ENCODE peak calls at places on chromosomes 2 and 18, in five cellular contexts. P, M, X, O and K are unnamed samples.
A peak's percentile ranks its signal among the peaks of the same experiment; 100 is the strongest.

GRCh38 chr2:96608459-96609455 is 29.4 kb downstream of the KANSL3 start:
- DNase-seq in P (no peak), M (no peak), X (no peak), O (no peak), K (no peak)

GRCh38 chr2:33220533-33220932 is 255.9 kb upstream of the RASGRP3 start:
- DNase-seq in P (no peak), M (no peak), X (no peak), O (no peak), K (no peak)

GRCh38 chr2:38146302-38146916 is 70.5 kb upstream of the CYP1B1 start:
- DNase-seq in P (peak; percentile 65), M (no peak), X (no peak), O (peak; percentile 61), K (no peak)

GRCh38 chr2:9140570-9141378 is 65.8 kb upstream of the ASAP2 start:
- DNase-seq in P (no peak), M (no peak), X (no peak), O (no peak), K (no peak)

GRCh38 chr2:38098351-38099095 is 22.6 kb upstream of the CYP1B1 start:
- DNase-seq in P (peak; percentile 37), M (no peak), X (no peak), O (no peak), K (no peak)

GRCh38 chr2:189723199-189723598 is 39.4 kb downstream of the OSGEPL1 start:
- DNase-seq in P (no peak), M (no peak), X (no peak), O (no peak), K (no peak)

GRCh38 chr2:37686792-37687595 is 15.6 kb upstream of the CDC42EP3 start:
- DNase-seq in P (no peak), M (no peak), X (no peak), O (no peak), K (no peak)

GRCh38 chr2:115234175-115234574 is 791.7 kb downstream of the DPP10 start:
- DNase-seq in P (no peak), M (no peak), X (no peak), O (no peak), K (no peak)

GRCh38 chr2:5020451-5020850 is 671.7 kb upstream of the SOX11 start:
- DNase-seq in P (no peak), M (no peak), X (no peak), O (no peak), K (no peak)

GRCh38 chr2:109497911-109498870 is 115.6 kb downstream of the SEPTIN10 start:
- DNase-seq in P (no peak), M (no peak), X (no peak), O (no peak), K (no peak)

GRCh38 chr18:43303376-43303775 is 26.1 kb upstream of the SYT4 start:
- DNase-seq in P (no peak), M (no peak), X (no peak), O (no peak), K (no peak)

GRCh38 chr2:128304715-128305554 is 13.7 kb downstream of the HS6ST1 start:
- DNase-seq in P (peak; percentile 83), M (peak; percentile 71), X (peak; percentile 48), O (no peak), K (no peak)

GRCh38 chr18:57128229-57128911 is 18.5 kb upstream of the BOD1L2 start:
- DNase-seq in P (no peak), M (no peak), X (no peak), O (no peak), K (no peak)

GRCh38 chr18:55501594-55502345 is 86.2 kb downstream of the TCF4 start:
- DNase-seq in P (no peak), M (no peak), X (no peak), O (no peak), K (no peak)

GRCh38 chr18:28723506-28723905 is 546.6 kb upstream of the CDH2 start:
- DNase-seq in P (no peak), M (no peak), X (no peak), O (no peak), K (no peak)

GRCh38 chr2:27681844-27682243 is 18.2 kb downstream of the SLC4A1AP start:
- DNase-seq in P (no peak), M (no peak), X (no peak), O (no peak), K (no peak)

GRCh38 chr2:220090050-220090449 is 462.6 kb downstream of the SLC4A3 start:
- DNase-seq in P (no peak), M (no peak), X (no peak), O (no peak), K (no peak)

GRCh38 chr2:112644155-112644932 is 1.4 kb upstream of the SLC20A1 start:
- DNase-seq in P (no peak), M (no peak), X (no peak), O (no peak), K (no peak)

GRCh38 chr2:9655441-9656269 is 24.9 kb upstream of the YWHAQ start:
- DNase-seq in P (no peak), M (no peak), X (no peak), O (no peak), K (no peak)

GRCh38 chr2:154013514-154013913 is 141.8 kb downstream of the GALNT13 start:
- DNase-seq in P (no peak), M (no peak), X (no peak), O (no peak), K (no peak)

GRCh38 chr18:4125246-4125938 is 329.7 kb downstream of the DLGAP1 start:
- DNase-seq in P (peak; percentile 30), M (no peak), X (no peak), O (no peak), K (no peak)

GRCh38 chr2:239721991-239722759 is 303.0 kb downstream of the NDUFA10 start:
- DNase-seq in P (no peak), M (no peak), X (no peak), O (no peak), K (no peak)

GRCh38 chr2:1678609-1679008 is 65.7 kb downstream of the PXDN start:
- DNase-seq in P (no peak), M (no peak), X (no peak), O (no peak), K (no peak)

DNA sequence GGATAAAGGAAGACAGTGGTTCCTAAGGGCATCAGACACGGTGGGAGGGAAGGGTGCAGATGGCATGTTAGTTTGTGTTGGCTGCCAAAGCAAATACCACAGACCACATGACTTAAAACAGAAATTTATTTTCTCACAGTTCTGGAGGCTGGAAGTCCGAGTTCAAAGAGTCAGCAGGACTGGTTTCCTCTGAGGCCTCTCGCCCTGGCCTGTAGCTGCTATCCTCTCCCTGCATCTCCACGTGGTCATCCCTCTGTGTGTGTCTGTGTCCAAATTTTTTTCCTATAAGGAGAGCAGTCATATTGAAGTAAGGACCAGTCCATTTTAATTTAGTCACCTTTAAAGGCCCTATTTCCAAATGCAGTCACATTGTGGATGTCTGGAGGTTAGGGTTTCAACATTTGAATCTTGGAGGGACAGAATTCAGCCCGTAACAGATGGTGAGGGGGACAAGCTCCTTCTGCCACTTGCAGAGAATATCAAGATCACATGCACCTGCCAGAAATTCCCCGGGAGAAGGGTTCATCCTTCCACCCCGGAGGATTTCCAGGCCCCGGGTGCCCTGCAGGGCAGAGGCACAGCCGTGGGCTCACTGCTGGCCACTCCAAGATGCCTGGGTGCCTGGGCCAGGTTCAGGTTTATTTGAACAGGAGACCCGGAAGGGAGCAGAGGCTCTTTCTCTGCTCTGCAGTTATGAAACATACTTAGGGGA is 38.0 kb upstream of the MGAT4A start:
- DNase-seq in P (no peak), M (no peak), X (no peak), O (no peak), K (no peak)
- TF ChIP-seq CTCF in P (no peak), M (no peak), X (no peak), O (no peak), K (no peak)

GRCh38 chr2:144211826-144212225 is 308.1 kb downstream of the ZEB2 start:
- DNase-seq in P (no peak), M (no peak), X (no peak), O (no peak), K (no peak)
- TF ChIP-seq CTCF in P (no peak), M (no peak), X (no peak), O (no peak), K (no peak)

GRCh38 chr2:187580462-187581124 is 26.4 kb upstream of the TFPI start:
- DNase-seq in P (no peak), M (no peak), X (no peak), O (no peak), K (no peak)

GRCh38 chr2:187576906-187577305 is 22.7 kb upstream of the TFPI start:
- DNase-seq in P (no peak), M (no peak), X (no peak), O (no peak), K (no peak)

GRCh38 chr2:187577310-187577709 is 23.1 kb upstream of the TFPI start:
- DNase-seq in P (no peak), M (no peak), X (no peak), O (no peak), K (no peak)

GRCh38 chr2:187586091-187586632 is 31.9 kb upstream of the TFPI start:
- DNase-seq in P (no peak), M (no peak), X (no peak), O (no peak), K (no peak)

DNA sequence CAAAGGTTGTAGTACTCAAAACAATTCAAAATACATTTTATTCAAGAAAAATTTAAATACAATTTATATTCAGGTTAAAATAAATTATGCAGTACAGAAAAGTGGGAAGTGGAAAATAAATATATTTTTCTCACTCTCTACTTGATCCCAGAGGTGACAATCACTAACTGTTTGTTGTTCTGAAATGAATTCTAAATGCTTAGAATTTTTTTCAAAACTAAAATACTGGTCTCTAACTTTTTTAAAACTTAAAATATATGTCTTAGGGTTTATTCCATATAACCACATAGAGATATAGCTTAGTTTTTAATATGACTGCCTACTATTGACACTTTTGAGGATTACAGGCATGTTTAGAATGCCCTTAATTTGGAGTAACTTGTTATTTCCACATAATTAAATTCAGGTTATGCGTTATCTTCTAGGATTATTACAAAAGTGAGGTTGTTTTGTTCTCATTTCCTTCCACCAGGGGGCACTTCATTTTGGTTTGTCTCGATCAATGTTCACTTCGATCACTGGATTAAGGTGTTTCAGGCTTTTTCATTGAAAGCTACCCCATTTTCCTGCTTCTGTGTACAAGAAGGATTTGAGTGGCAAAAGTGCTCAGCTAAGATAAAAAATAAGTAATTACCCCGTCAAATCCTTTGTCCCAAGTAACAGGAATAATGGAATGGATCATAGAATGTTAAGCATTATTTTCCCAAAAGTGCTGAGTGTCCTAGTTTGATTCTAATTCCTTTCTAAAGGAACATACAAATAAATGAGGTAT is 27.1 kb upstream of the TFPI start:
- DNase-seq in P (no peak), M (no peak), X (no peak), O (no peak), K (peak; percentile 44)
- TF ChIP-seq CTCF in P (peak; percentile 62), M (no peak), X (peak; percentile 80), O (peak; percentile 79), K (peak; percentile 84)

GRCh38 chr2:124034265-124034664 is 9.2 kb downstream of the CNTNAP5 start:
- DNase-seq in P (no peak), M (no peak), X (no peak), O (no peak), K (no peak)

GRCh38 chr2:124032799-124033198 is 7.7 kb downstream of the CNTNAP5 start:
- DNase-seq in P (no peak), M (no peak), X (no peak), O (no peak), K (no peak)

GRCh38 chr2:124039032-124039431 is 13.9 kb downstream of the CNTNAP5 start:
- DNase-seq in P (no peak), M (no peak), X (no peak), O (no peak), K (no peak)

DNA sequence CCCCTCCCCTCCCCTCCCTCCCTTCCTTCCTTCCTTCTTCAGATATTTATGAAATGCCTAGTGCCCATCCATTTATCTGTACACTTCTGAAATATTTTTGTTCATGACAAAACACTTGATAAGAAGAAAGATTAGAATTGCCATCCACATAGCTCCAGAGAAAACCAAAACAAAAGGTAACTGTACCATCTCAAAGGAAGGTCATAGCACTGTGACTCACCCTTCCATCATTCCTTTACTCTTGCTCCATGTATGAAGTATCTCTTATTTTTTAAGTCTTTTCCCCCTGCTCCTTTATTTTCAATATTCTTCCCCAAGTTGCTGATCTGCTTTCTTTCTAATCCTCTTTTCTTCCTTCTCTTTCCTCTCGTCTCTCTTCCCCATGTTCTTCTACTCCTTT is 9.9 kb downstream of the CNTNAP5 start:
- DNase-seq in P (no peak), M (no peak), X (no peak), O (no peak), K (no peak)
- TF ChIP-seq CTCF in P (no peak), M (no peak), X (no peak), O (no peak), K (no peak)